ENCODE peak calls at places on chromosomes 13 and 19, in nine cellular contexts. B is MM.1S; T is NCI-H146; O is dermis microvascular lymphatic vessel endothelial cell; Y is HAP-1; K is NCI-H774; J is activated CD4-positive, alpha-beta T cell treated with anti-CD3 and anti-CD28 coated beads for 24 hours; M is AG04450; F is activated naive CD4-positive, alpha-beta T cell. W is an unnamed sample.

GRCh38 chr13:98386632-98387031 is 190.3 kb downstream of the STK24 start:
- DNase-seq in F (no peak), Y (peak; percentile 5), M (no peak), K (no peak), B (no peak), T (peak; percentile 98), O (no peak), J (no peak), W (no peak)

GRCh38 chr19:15276620-15277019 is 44.4 kb upstream of the EPHX3 start:
- DNase-seq in K (no peak), J (no peak), B (no peak), F (no peak), T (no peak), M (no peak), Y (no peak), O (no peak), W (no peak)

GRCh38 chr19:4295972-4296771 is 6.0 kb downstream of the TMIGD2 start:
- DNase-seq in T (peak; percentile 64), M (no peak), F (no peak), J (no peak), K (peak; percentile 18), Y (no peak), B (no peak), O (no peak), W (no peak)

GRCh38 chr19:35000647-35001501 is 751 bp downstream of the GRAMD1A start:
- DNase-seq in T (peak; percentile 74), J (peak; percentile 44), Y (peak; percentile 12), K (peak; percentile 33), M (no peak), F (peak; percentile 52), B (peak; percentile 41), O (no peak), W (no peak)

GRCh38 chr19:13920940-13921744 is 15.1 kb downstream of the CC2D1A start:
- DNase-seq in B (peak; percentile 40), K (no peak), T (no peak), Y (peak; percentile 63), F (no peak), O (no peak), J (no peak), M (no peak), W (no peak)

GRCh38 chr19:289651-290538 is 1.3 kb downstream of the PLPP2 start:
- DNase-seq in J (no peak), O (peak; percentile 78), F (no peak), M (no peak), K (peak; percentile 83), B (peak; percentile 33), T (peak; percentile 77), Y (no peak), W (no peak)

GRCh38 chr13:50905256-50905655 is 4.3 kb upstream of the RNASEH2B start:
- DNase-seq in O (no peak), M (no peak), Y (no peak), F (no peak), T (no peak), B (no peak), K (no peak), J (no peak), W (no peak)

GRCh38 chr19:39224910-39225309 is 19.9 kb downstream of the IFNL3 start:
- DNase-seq in M (no peak), J (no peak), O (no peak), F (no peak), Y (no peak), T (no peak), B (no peak), K (no peak), W (no peak)

GRCh38 chr19:41528106-41528505 is 47.9 kb upstream of the CEACAM21 start:
- DNase-seq in M (no peak), O (no peak), T (no peak), Y (no peak), B (no peak), J (no peak), F (no peak), K (no peak), W (no peak)

GRCh38 chr19:13208131-13208963 is 58.1 kb downstream of the IER2 start:
- DNase-seq in J (peak; percentile 53), K (no peak), F (peak; percentile 22), T (no peak), B (peak; percentile 86), O (peak; percentile 54), M (peak; percentile 63), Y (no peak), W (peak; percentile 29)

GRCh38 chr13:101576452-101576851 is 124.0 kb downstream of the ITGBL1 start:
- DNase-seq in F (no peak), B (no peak), J (no peak), M (peak; percentile 37), Y (no peak), K (no peak), O (no peak), T (no peak), W (no peak)

GRCh38 chr19:14347999-14348889 is 33.0 kb upstream of the ADGRE5 start:
- DNase-seq in M (no peak), F (peak; percentile 49), K (peak; percentile 32), B (peak; percentile 13), Y (peak; percentile 60), J (no peak), T (peak; percentile 44), O (no peak), W (peak; percentile 43)

GRCh38 chr13:30116379-30116778 is 191.0 kb downstream of the KATNAL1 start:
- DNase-seq in O (no peak), K (no peak), J (no peak), Y (no peak), B (no peak), F (no peak), T (no peak), M (no peak), W (no peak)

GRCh38 chr13:69935043-69935442 is 172.6 kb upstream of the ATXN8OS start:
- DNase-seq in K (no peak), T (peak; percentile 41), Y (peak; percentile 67), F (no peak), B (peak; percentile 61), M (no peak), O (no peak), J (no peak), W (no peak)

GRCh38 chr19:4911314-4911713 is 2.0 kb downstream of the UHRF1 start:
- DNase-seq in Y (no peak), B (no peak), T (no peak), M (no peak), O (no peak), K (no peak), J (no peak), F (no peak), W (no peak)

GRCh38 chr13:106602178-106602577 is 34.2 kb upstream of the ARGLU1 start:
- DNase-seq in F (no peak), Y (no peak), J (no peak), T (peak; percentile 17), B (no peak), O (no peak), M (no peak), K (no peak), W (no peak)

GRCh38 chr13:75739244-75739868 is 103.2 kb downstream of the LMO7 start:
- DNase-seq in F (no peak), T (no peak), Y (no peak), B (no peak), K (no peak), M (no peak), O (no peak), J (no peak), W (no peak)

GRCh38 chr13:36275190-36276002 is 22.2 kb downstream of the CCDC169 start:
- DNase-seq in F (no peak), B (peak; percentile 51), O (peak; percentile 51), K (no peak), Y (peak; percentile 73), J (no peak), T (peak; percentile 79), M (peak; percentile 34), W (no peak)

GRCh38 chr19:1524972-1525325 is 1.1 kb downstream of the PLK5 start:
- DNase-seq in O (no peak), F (no peak), J (no peak), M (no peak), B (no peak), K (no peak), T (no peak), Y (no peak), W (no peak)

GRCh38 chr13:23627419-23627818 is 57.2 kb downstream of the TNFRSF19 start:
- DNase-seq in F (no peak), T (no peak), O (no peak), J (no peak), Y (no peak), M (no peak), B (no peak), K (no peak), W (no peak)

GRCh38 chr13:27311518-27312208 is 41.0 kb downstream of the RASL11A start:
- DNase-seq in M (no peak), Y (peak; percentile 54), T (no peak), J (no peak), K (no peak), B (no peak), F (no peak), O (no peak), W (no peak)

GRCh38 chr19:48683349-48683748 is 10.5 kb upstream of the NTN5 start:
- DNase-seq in Y (no peak), J (no peak), M (no peak), K (no peak), T (peak; percentile 48), B (peak; percentile 17), O (peak; percentile 39), F (no peak), W (no peak)

GRCh38 chr19:912181-913079 is 589 bp downstream of the R3HDM4 start:
- DNase-seq in O (no peak), J (no peak), B (no peak), K (no peak), Y (peak; percentile 43), M (no peak), F (peak; percentile 56), T (no peak), W (no peak)

GRCh38 chr13:27354379-27354778 is 70.0 kb upstream of the GTF3A start:
- DNase-seq in B (no peak), O (no peak), J (no peak), M (peak; percentile 39), Y (no peak), F (no peak), K (no peak), T (no peak), W (no peak)

GRCh38 chr19:9836021-9836420 is 903 bp downstream of the PIN1 start:
- DNase-seq in M (no peak), K (no peak), J (no peak), T (no peak), F (no peak), Y (no peak), B (no peak), O (no peak), W (no peak)

GRCh38 chr13:95615539-95615938 is 29.0 kb downstream of the DZIP1 start:
- DNase-seq in M (no peak), T (no peak), B (no peak), K (no peak), O (no peak), Y (no peak), J (no peak), F (no peak), W (no peak)

GRCh38 chr13:21047591-21048282 is 13.6 kb downstream of the LATS2 start:
- DNase-seq in F (no peak), J (no peak), T (no peak), K (no peak), B (no peak), Y (no peak), M (no peak), O (no peak), W (no peak)

GRCh38 chr19:29375429-29376093 is 150.2 kb upstream of the VSTM2B start:
- DNase-seq in O (no peak), M (no peak), J (no peak), B (no peak), T (no peak), F (no peak), K (no peak), Y (no peak), W (no peak)

GRCh38 chr19:20840371-20840770 is 64.3 kb downstream of the ZNF66 start:
- DNase-seq in K (no peak), M (no peak), O (no peak), J (no peak), B (no peak), Y (no peak), T (no peak), F (no peak), W (no peak)

GRCh38 chr19:1445932-1446712 is 3.8 kb upstream of the APC2 start:
- DNase-seq in K (peak; percentile 42), M (no peak), B (no peak), Y (no peak), T (peak; percentile 67), F (no peak), J (no peak), O (no peak), W (no peak)

GRCh38 chr13:36360863-36361262 is 14.7 kb upstream of the SPART start:
- DNase-seq in K (no peak), T (no peak), J (no peak), Y (no peak), M (no peak), F (no peak), B (no peak), O (no peak), W (no peak)

W was measured in stimulated activated CD8-positive, alpha-beta memory T cell treated with anti-CD3 and anti-CD28 coated beads, Interleukin-4, amount 100 ng/mL, for 1 hour.